ENCODE peak calls at places on chromosomes 13 and 19, in nine cellular contexts. K is Calu3; D is breast epithelium; Z is brain microvascular endothelial cell; T is cardiac fibroblast; F is A549; L is GM13976; X is epithelial cell of esophagus; C is CD8-positive, alpha-beta T cell. O is an unnamed sample.
A peak's percentile ranks its signal among the peaks of the same experiment; 100 is the strongest.

GRCh38 chr13:62846302-62846701 is 1430.7 kb upstream of the PCDH20 start:
- DNase-seq in D (no peak), K (no peak), C (no peak), X (peak; percentile 35), L (no peak), Z (no peak), T (peak; percentile 5), F (no peak), O (no peak)

GRCh38 chr13:91347996-91348905 is 764 bp downstream of the MIR17HG start:
- DNase-seq in L (peak; percentile 82), Z (no peak), X (peak; percentile 47), T (peak; percentile 22), C (peak; percentile 80), F (peak; percentile 48), D (peak; percentile 31), K (no peak), O (peak; percentile 41)

GRCh38 chr19:7539827-7540425 is 4.4 kb downstream of the PNPLA6 start:
- DNase-seq in D (no peak), T (no peak), X (no peak), C (no peak), K (no peak), Z (no peak), L (no peak), F (no peak), O (no peak)

GRCh38 chr19:48798937-48799336 is 11.9 kb downstream of the BCAT2 start:
- DNase-seq in C (no peak), F (no peak), T (peak; percentile 35), Z (peak; percentile 21), L (peak; percentile 28), D (no peak), X (peak; percentile 24), K (no peak), O (no peak)

GRCh38 chr13:102870677-102871415 is 25.0 kb downstream of the ERCC5 start:
- DNase-seq in Z (peak; percentile 64), K (peak; percentile 43), T (peak; percentile 73), C (peak; percentile 56), X (peak; percentile 63), L (peak; percentile 70), D (no peak), F (peak; percentile 36), O (peak; percentile 36)

GRCh38 chr13:42626461-42626860 is 52.5 kb downstream of the TNFSF11 start:
- DNase-seq in K (no peak), D (no peak), Z (no peak), L (no peak), X (peak; percentile 84), C (no peak), F (no peak), T (no peak), O (no peak)

GRCh38 chr13:31310781-31311180 is 111.0 kb downstream of the B3GLCT start:
- DNase-seq in T (no peak), C (no peak), F (no peak), K (no peak), L (no peak), X (peak; percentile 68), D (peak; percentile 19), Z (no peak), O (no peak)

GRCh38 chr13:55583953-55584593 is 1556.6 kb upstream of the PRR20A start:
- DNase-seq in K (no peak), C (no peak), T (no peak), Z (no peak), D (no peak), X (no peak), L (no peak), F (no peak), O (no peak)

DNA sequence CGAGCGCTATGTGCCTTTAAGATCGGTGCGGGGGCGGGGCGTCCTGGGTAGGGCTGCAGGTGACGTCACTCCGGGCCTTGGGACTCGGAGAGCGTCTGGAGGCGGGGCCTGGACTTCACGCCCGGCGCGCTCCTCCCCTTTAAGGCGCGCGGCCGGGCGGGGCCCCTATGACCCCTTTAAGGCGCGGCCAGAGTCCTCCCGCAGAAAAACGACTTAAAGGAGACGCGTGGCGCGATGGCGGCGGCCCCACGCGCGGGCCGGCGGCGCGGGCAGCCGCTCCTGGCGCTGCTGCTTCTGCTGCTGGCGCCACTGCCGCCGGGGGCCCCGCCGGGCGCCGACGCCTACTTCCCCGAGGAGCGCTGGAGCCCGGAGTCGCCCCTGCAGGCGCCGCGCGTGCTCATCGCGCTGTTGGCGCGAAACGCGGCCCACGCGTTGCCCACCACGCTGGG is at the start of gene COLGALT1:
- DNase-seq in D (peak; percentile 98), K (peak; percentile 95), T (peak; percentile 98), X (peak; percentile 99), L (peak; percentile 99), Z (peak; percentile 95), C (peak; percentile 98), F (peak; percentile 75), O (peak; percentile 96)
- TF ChIP-seq CTCF in D (no peak), K (no peak), T (no peak), X (no peak), L (no peak), Z (no peak), C (no peak), F (no peak), O (no peak)

GRCh38 chr13:95559100-95559499 is 6.6 kb downstream of the CLDN10 start:
- DNase-seq in T (no peak), L (no peak), X (peak; percentile 52), F (no peak), Z (no peak), C (no peak), K (no peak), D (no peak), O (no peak)

GRCh38 chr13:95568131-95568530 is 15.6 kb downstream of the CLDN10 start:
- DNase-seq in K (no peak), F (no peak), X (no peak), C (no peak), D (no peak), T (no peak), L (no peak), Z (no peak), O (no peak)

GRCh38 chr13:95560387-95560786 is 7.9 kb downstream of the CLDN10 start:
- DNase-seq in X (no peak), K (no peak), C (no peak), Z (no peak), D (no peak), L (no peak), F (no peak), T (no peak), O (no peak)

GRCh38 chr13:95564948-95565347 is 12.4 kb downstream of the CLDN10 start:
- DNase-seq in L (no peak), Z (no peak), X (peak; percentile 79), F (no peak), K (no peak), D (no peak), T (peak; percentile 89), C (no peak), O (no peak)

GRCh38 chr13:95564091-95564490 is 11.6 kb downstream of the CLDN10 start:
- DNase-seq in K (no peak), Z (no peak), L (no peak), F (no peak), T (no peak), D (no peak), X (no peak), C (no peak), O (no peak)
- TF ChIP-seq CTCF in K (no peak), Z (peak; percentile 47), L (no peak), F (peak; percentile 25), T (peak; percentile 7), D (no peak), X (peak; percentile 24), C (no peak), O (no peak)

GRCh38 chr19:50333737-50334617 is 4.8 kb upstream of the KCNC3 start:
- DNase-seq in F (peak; percentile 99), X (peak; percentile 55), Z (no peak), K (peak; percentile 90), L (peak; percentile 92), D (peak; percentile 35), C (peak; percentile 92), T (no peak), O (peak; percentile 95)
- TF ChIP-seq CTCF in F (no peak), X (no peak), Z (no peak), K (no peak), L (no peak), D (no peak), C (no peak), T (no peak), O (no peak)

DNA sequence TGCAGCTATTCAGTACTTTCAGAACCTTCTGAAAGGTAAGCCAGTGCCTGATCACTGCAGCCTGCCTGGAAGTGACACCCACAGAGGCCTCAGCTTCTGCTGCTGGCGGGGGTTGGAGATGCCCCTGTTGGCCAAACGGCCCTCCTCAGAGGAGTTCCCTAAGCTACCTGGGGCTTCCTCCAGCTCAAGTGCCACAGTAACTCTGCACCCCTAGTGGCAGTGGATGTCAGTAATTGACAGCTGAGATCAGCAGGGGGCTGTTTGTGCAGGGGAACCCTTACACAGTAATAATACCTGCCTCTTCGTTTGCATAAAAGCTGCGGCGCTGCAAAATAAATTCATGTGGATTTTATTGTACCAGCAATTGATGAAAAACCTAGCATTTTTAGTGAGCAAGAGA is 28.9 kb downstream of the TDRD12 start:
- DNase-seq in L (peak; percentile 51), T (no peak), Z (no peak), X (peak; percentile 5), K (peak; percentile 28), D (no peak), F (peak; percentile 51), C (peak; percentile 54), O (no peak)
- TF ChIP-seq CTCF in L (peak; percentile 54), T (no peak), Z (peak; percentile 45), X (peak; percentile 32), K (no peak), D (no peak), F (peak; percentile 29), C (peak; percentile 48), O (no peak)

GRCh38 chr19:10568826-10569651 is at the start of gene CDKN2D:
- DNase-seq in Z (peak; percentile 100), K (peak; percentile 97), T (peak; percentile 100), F (peak; percentile 69), X (peak; percentile 100), L (peak; percentile 95), C (peak; percentile 100), D (peak; percentile 99), O (peak; percentile 99)
- TF ChIP-seq CTCF in Z (no peak), K (no peak), T (no peak), F (no peak), X (no peak), L (no peak), C (no peak), D (peak; percentile 76), O (peak; percentile 74)

GRCh38 chr13:110705826-110706569 is at the start of gene CARS2:
- DNase-seq in T (peak; percentile 96), Z (peak; percentile 93), F (peak; percentile 75), K (peak; percentile 80), X (peak; percentile 98), D (peak; percentile 91), L (peak; percentile 98), C (peak; percentile 94), O (peak; percentile 89)
- TF ChIP-seq CTCF in T (no peak), Z (peak; percentile 16), F (no peak), K (no peak), X (no peak), D (no peak), L (peak; percentile 6), C (peak; percentile 32), O (no peak)